ENCODE peak calls at places on chromosomes 3 and 15, in six cellular contexts. N is K562, X is HepG2, A is SK-N-SH, B is A549, D is HCT116. K is an unnamed sample.

GRCh38 chr3:39961404-39961693 is 151.9 kb downstream of the MYRIP start:
- DNase-seq in N (no peak), X (no peak), A (no peak), B (no peak), D (no peak), K (no peak)

GRCh38 chr15:79378394-79379158 is 53.6 kb upstream of the MINAR1 start:
- DNase-seq in N (peak), X (no peak), A (no peak), B (no peak), D (no peak), K (no peak)

GRCh38 chr3:29759443-29760033 is 478.7 kb downstream of the RBMS3 start:
- DNase-seq in N (no peak), X (no peak), A (peak), B (no peak), D (no peak), K (no peak)

GRCh38 chr3:76054404-76054803 is 269.1 kb upstream of the ZNF717 start:
- DNase-seq in N (no peak), X (no peak), A (no peak), B (no peak), D (no peak), K (no peak)

GRCh38 chr3:10365791-10366190 is 44.9 kb upstream of the SEC13 start:
- DNase-seq in N (no peak), X (no peak), A (no peak), B (no peak), D (no peak), K (no peak)

GRCh38 chr3:76638006-76638405 is 401.9 kb upstream of the ROBO2 start:
- DNase-seq in N (no peak), X (no peak), A (no peak), B (no peak), D (no peak), K (no peak)

GRCh38 chr3:181879926-181880325 is 168.2 kb downstream of the SOX2 start:
- DNase-seq in N (no peak), X (no peak), A (no peak), B (no peak), D (no peak), K (no peak)

GRCh38 chr3:49717539-49718418 is 1.7 kb downstream of the AMIGO3 start:
- DNase-seq in N (no peak), X (no peak), A (peak), B (no peak), D (no peak), K (no peak)

GRCh38 chr3:101050061-101050460 is 56.8 kb upstream of the ABI3BP start:
- DNase-seq in N (no peak), X (no peak), A (no peak), B (no peak), D (no peak), K (no peak)

GRCh38 chr15:25682349-25682748 is 180.8 kb downstream of the ATP10A start:
- DNase-seq in N (no peak), X (no peak), A (no peak), B (no peak), D (no peak), K (no peak)

GRCh38 chr3:134658555-134658954 is 7.7 kb upstream of the KY start:
- DNase-seq in N (no peak), X (no peak), A (no peak), B (no peak), D (no peak), K (no peak)

GRCh38 chr3:107619549-107619948 is 96.8 kb downstream of the BBX start:
- DNase-seq in N (no peak), X (no peak), A (no peak), B (no peak), D (no peak), K (no peak)

GRCh38 chr15:58606577-58607080 is 142.9 kb downstream of the ADAM10 start:
- DNase-seq in N (no peak), X (no peak), A (no peak), B (no peak), D (no peak), K (no peak)

GRCh38 chr3:120419797-120420196 is 31.0 kb downstream of the FSTL1 start:
- DNase-seq in N (no peak), X (no peak), A (no peak), B (no peak), D (no peak), K (no peak)

GRCh38 chr15:52178765-52179164 is 12.4 kb downstream of the GNB5 start:
- DNase-seq in N (no peak), X (no peak), A (peak), B (no peak), D (no peak), K (no peak)

GRCh38 chr3:151866711-151867410 is 6.6 kb upstream of the SUCNR1 start:
- DNase-seq in N (no peak), X (no peak), A (no peak), B (no peak), D (no peak), K (no peak)

GRCh38 chr15:40769310-40770146 is at the start of gene C15orf62:
- DNase-seq in N (no peak), X (no peak), A (peak), B (no peak), D (no peak), K (peak)

GRCh38 chr3:33440328-33440577 is at the start of gene UBP1:
- DNase-seq in N (no peak), X (no peak), A (peak), B (no peak), D (no peak), K (no peak)

GRCh38 chr3:31999902-32000439 is 18.4 kb downstream of the ZNF860 start:
- DNase-seq in N (no peak), X (no peak), A (no peak), B (no peak), D (no peak), K (no peak)

GRCh38 chr3:123961508-123961856 is 453 bp upstream of the CCDC14 start:
- DNase-seq in N (no peak), X (no peak), A (no peak), B (no peak), D (no peak), K (no peak)

GRCh38 chr3:38297947-38298711 is 16.0 kb downstream of the SLC22A14 start:
- DNase-seq in N (no peak), X (no peak), A (no peak), B (peak), D (peak), K (peak)

GRCh38 chr15:30929064-30929669 is 25.5 kb downstream of the FAN1 start:
- DNase-seq in N (peak), X (no peak), A (no peak), B (no peak), D (no peak), K (peak)

GRCh38 chr15:66172339-66172980 is 81.1 kb downstream of the MEGF11 start:
- DNase-seq in N (no peak), X (no peak), A (no peak), B (no peak), D (no peak), K (no peak)

GRCh38 chr15:72835289-72835890 is 51.8 kb upstream of the ADPGK start:
- DNase-seq in N (no peak), X (peak), A (no peak), B (no peak), D (peak), K (peak)
- TF ChIP-seq CTCF in N (peak), X (peak), A (peak), B (peak), D (peak), K (peak)

GRCh38 chr3:161038725-161039124 is 66.4 kb downstream of the B3GALNT1 start:
- DNase-seq in N (no peak), X (no peak), A (no peak), B (no peak), D (no peak), K (no peak)

GRCh38 chr3:161043343-161044035 is 61.7 kb downstream of the B3GALNT1 start:
- DNase-seq in N (no peak), X (no peak), A (no peak), B (no peak), D (no peak), K (peak)

DNA sequence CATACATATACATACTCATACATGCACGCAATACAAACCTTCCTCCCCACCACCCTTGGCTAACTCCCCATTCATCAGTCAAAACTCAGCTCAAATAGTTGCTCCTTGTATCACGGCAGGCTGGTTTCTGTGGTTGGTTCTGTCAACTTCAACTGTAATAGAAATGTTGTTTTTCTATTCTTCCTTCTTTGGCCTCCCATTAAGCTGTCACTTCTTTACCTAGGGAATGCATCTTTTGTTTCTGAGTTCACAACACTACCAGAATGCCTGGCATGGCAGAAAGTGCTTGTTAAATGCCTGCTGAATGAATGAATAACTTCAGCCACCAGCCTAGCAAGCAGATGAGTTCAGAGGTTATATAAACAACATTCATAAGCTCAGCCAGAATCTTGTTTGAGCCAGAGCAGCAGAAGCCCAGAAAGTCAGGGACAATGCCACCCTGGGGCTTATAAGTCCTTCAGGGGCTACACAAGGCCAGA is 63.1 kb downstream of the B3GALNT1 start:
- DNase-seq in N (no peak), X (peak), A (no peak), B (no peak), D (no peak), K (no peak)
- H3K4me3 ChIP-seq in N (no peak), X (no peak), A (no peak), B (no peak), D (no peak), K (no peak)

GRCh38 chr15:101694261-101694660 is 30.0 kb downstream of the TARS3 start:
- DNase-seq in N (no peak), X (no peak), A (no peak), B (no peak), D (no peak), K (no peak)

GRCh38 chr15:101684384-101684783 is 32.2 kb upstream of the TM2D3 start:
- DNase-seq in N (no peak), X (no peak), A (no peak), B (peak), D (no peak), K (no peak)

GRCh38 chr15:101692799-101693198 is 31.5 kb downstream of the TARS3 start:
- DNase-seq in N (no peak), X (no peak), A (no peak), B (no peak), D (no peak), K (no peak)

GRCh38 chr15:101684877-101685276 is 32.7 kb upstream of the TM2D3 start:
- DNase-seq in N (no peak), X (no peak), A (no peak), B (no peak), D (no peak), K (no peak)

GRCh38 chr15:101689901-101690300 is 34.4 kb downstream of the TARS3 start:
- DNase-seq in N (no peak), X (no peak), A (no peak), B (no peak), D (no peak), K (peak)
- TF ChIP-seq MAX in N (no peak), X (no peak), A (no peak), B (no peak), D (no peak), K (no peak)

GRCh38 chr3:136546718-136547117 is 205.5 kb downstream of the STAG1 start:
- DNase-seq in N (peak), X (no peak), A (no peak), B (no peak), D (peak), K (peak)
- TF ChIP-seq CTCF in N (no peak), X (no peak), A (peak), B (no peak), D (peak), K (no peak)

GRCh38 chr15:85584791-85585360 is 204.5 kb downstream of the AKAP13 start:
- DNase-seq in N (no peak), X (no peak), A (no peak), B (no peak), D (no peak), K (no peak)
- H3K4me3 ChIP-seq in N (no peak), X (no peak), A (no peak), B (no peak), D (no peak), K (no peak)

DNA sequence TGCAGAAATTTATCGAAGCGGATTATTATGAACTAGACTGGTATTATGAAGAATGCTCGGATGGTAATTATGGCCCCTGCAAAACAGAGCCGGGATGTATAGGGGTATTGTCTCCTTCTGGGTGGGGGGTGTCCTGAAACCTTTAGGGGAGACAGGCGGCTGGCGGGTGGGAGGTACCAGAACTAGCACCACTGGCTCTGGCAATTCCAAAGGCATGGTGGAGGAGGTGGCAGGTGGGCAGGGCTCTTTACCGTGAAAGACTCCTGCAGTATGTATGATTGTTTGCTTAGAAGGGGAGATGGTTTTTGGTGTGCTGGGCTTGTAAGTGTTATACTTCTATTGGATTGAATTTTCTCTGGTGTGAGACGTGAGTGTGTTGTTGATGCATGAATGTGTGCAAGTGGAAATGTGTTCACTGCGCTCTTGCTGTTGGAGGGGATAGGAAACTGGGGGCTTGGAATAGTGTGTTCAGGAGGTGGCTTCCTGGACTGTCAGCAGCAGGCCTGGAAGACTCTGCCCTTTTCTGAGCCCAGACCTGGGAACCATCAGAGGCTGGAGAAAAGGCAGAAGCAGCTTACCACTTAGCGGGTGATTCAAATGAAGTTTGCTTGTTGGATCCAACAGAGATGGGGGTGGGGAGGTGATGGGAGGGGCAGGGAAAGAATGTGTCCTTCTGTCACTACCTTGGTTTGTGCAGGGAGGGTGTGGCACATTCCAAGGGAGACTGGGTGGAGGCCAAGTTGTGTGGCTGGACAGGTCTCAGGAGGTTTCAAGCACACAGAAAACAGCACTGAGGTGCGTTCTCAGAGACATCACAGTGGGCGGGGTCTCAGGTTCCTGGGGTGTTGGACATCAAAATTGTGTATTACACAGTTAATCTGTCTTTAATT is 58.6 kb downstream of the TRAK1 start:
- DNase-seq in N (no peak), X (no peak), A (no peak), B (no peak), D (peak), K (no peak)
- TF ChIP-seq MAX in N (no peak), X (no peak), A (no peak), B (no peak), D (no peak), K (no peak)

K was measured in NB4.